ENCODE peak calls at places on chromosomes 6 and 20, in nine cellular contexts. U is fibroblast of the conjunctiva; J is astrocyte of the cerebellum; I is fibroblast of mammary gland; N is iPS-NIHi11; W is dermis blood vessel endothelial cell; X is iris pigment epithelial cell; O is activated T-cell treated with anti-CD3 and anti-CD28 coated beads, Interleukin-2, amount 50 U/mL, for 72 hours; M is non-pigmented ciliary epithelial cell. D is an unnamed sample.
A peak's percentile ranks its signal among the peaks of the same experiment; 100 is the strongest.

GRCh38 chr20:32168184-32168910 is 39.2 kb downstream of the PLAGL2 start:
- DNase-seq in U (no peak), J (peak; percentile 19), I (peak; percentile 57), N (peak; percentile 79), W (peak; percentile 24), X (peak; percentile 73), O (no peak), M (peak; percentile 15), D (no peak)

GRCh38 chr6:113873043-113873667 is 16.0 kb downstream of the MARCKS start:
- DNase-seq in U (no peak), J (no peak), I (no peak), N (no peak), W (peak; percentile 50), X (no peak), O (no peak), M (no peak), D (no peak)

GRCh38 chr20:37723668-37724067 is 29.8 kb downstream of the CTNNBL1 start:
- DNase-seq in U (no peak), J (no peak), I (no peak), N (no peak), W (no peak), X (no peak), O (no peak), M (no peak), D (no peak)

GRCh38 chr6:170085475-170086401 is 205.1 kb downstream of the DLL1 start:
- DNase-seq in U (no peak), J (no peak), I (no peak), N (peak; percentile 11), W (no peak), X (no peak), O (no peak), M (no peak), D (no peak)

GRCh38 chr20:1265226-1265915 is 723 bp upstream of the SNPH start:
- DNase-seq in U (no peak), J (no peak), I (no peak), N (no peak), W (no peak), X (peak; percentile 19), O (no peak), M (no peak), D (no peak)

GRCh38 chr6:43852350-43852864 is 82.4 kb downstream of the VEGFA start:
- DNase-seq in U (no peak), J (no peak), I (no peak), N (no peak), W (no peak), X (no peak), O (no peak), M (no peak), D (no peak)

GRCh38 chr6:53579338-53579737 is 34.4 kb upstream of the GCLC start:
- DNase-seq in U (no peak), J (no peak), I (no peak), N (no peak), W (no peak), X (no peak), O (peak; percentile 36), M (no peak), D (no peak)

GRCh38 chr6:29507319-29507718 is 19.6 kb upstream of the MAS1L start:
- DNase-seq in U (no peak), J (no peak), I (no peak), N (no peak), W (no peak), X (no peak), O (no peak), M (no peak), D (no peak)

GRCh38 chr20:44547419-44547818 is 25.5 kb upstream of the SERINC3 start:
- DNase-seq in U (no peak), J (no peak), I (no peak), N (no peak), W (no peak), X (no peak), O (no peak), M (no peak), D (no peak)

GRCh38 chr6:160203522-160203921 is 55.1 kb downstream of the SLC22A2 start:
- DNase-seq in U (no peak), J (no peak), I (no peak), N (no peak), W (no peak), X (no peak), O (no peak), M (no peak), D (no peak)

GRCh38 chr6:88380618-88381288 is 214.6 kb upstream of the CNR1 start:
- DNase-seq in U (no peak), J (no peak), I (peak; percentile 69), N (no peak), W (peak; percentile 46), X (peak; percentile 52), O (no peak), M (no peak), D (no peak)

GRCh38 chr6:149887343-149887742 is 10.6 kb downstream of the RAET1E start:
- DNase-seq in U (peak; percentile 45), J (no peak), I (peak; percentile 93), N (no peak), W (no peak), X (peak; percentile 91), O (no peak), M (no peak), D (no peak)

GRCh38 chr6:105991561-105992314 is 94.4 kb upstream of the PRDM1 start:
- DNase-seq in U (no peak), J (no peak), I (no peak), N (peak; percentile 23), W (peak; percentile 15), X (no peak), O (peak; percentile 56), M (no peak), D (peak; percentile 40)

GRCh38 chr6:140817176-140817575 is 1315.5 kb upstream of the GJE1 start:
- DNase-seq in U (no peak), J (no peak), I (no peak), N (no peak), W (no peak), X (peak; percentile 56), O (no peak), M (no peak), D (no peak)

GRCh38 chr20:23327617-23328333 is 22.8 kb upstream of the NXT1 start:
- DNase-seq in U (no peak), J (no peak), I (no peak), N (no peak), W (no peak), X (no peak), O (no peak), M (no peak), D (no peak)

GRCh38 chr6:80332013-80332412 is 225.5 kb downstream of the BCKDHB start:
- DNase-seq in U (no peak), J (no peak), I (no peak), N (no peak), W (no peak), X (no peak), O (no peak), M (no peak), D (no peak)

GRCh38 chr6:85641522-85641915 is 1.2 kb downstream of the SYNCRIP start:
- DNase-seq in U (no peak), J (no peak), I (peak; percentile 37), N (no peak), W (peak; percentile 24), X (peak; percentile 6), O (no peak), M (no peak), D (no peak)

GRCh38 chr20:44384423-44385027 is 29.0 kb downstream of the HNF4A start:
- DNase-seq in U (peak; percentile 24), J (peak; percentile 45), I (peak; percentile 66), N (peak; percentile 71), W (peak; percentile 77), X (peak; percentile 36), O (peak; percentile 88), M (no peak), D (peak; percentile 87)

GRCh38 chr20:2172305-2173175 is 70.9 kb downstream of the STK35 start:
- DNase-seq in U (peak; percentile 22), J (peak; percentile 19), I (peak; percentile 53), N (peak; percentile 84), W (peak; percentile 73), X (peak; percentile 46), O (peak; percentile 70), M (no peak), D (peak; percentile 73)

GRCh38 chr6:42142118-42142835 is at the start of gene C6orf132:
- DNase-seq in U (no peak), J (no peak), I (no peak), N (peak; percentile 94), W (peak; percentile 19), X (peak; percentile 63), O (peak; percentile 5), M (no peak), D (no peak)

GRCh38 chr20:478010-478948 is 15.9 kb upstream of the TBC1D20 start:
- DNase-seq in U (peak; percentile 83), J (no peak), I (peak; percentile 87), N (no peak), W (no peak), X (peak; percentile 82), O (no peak), M (no peak), D (no peak)

GRCh38 chr20:22499475-22500174 is 84.7 kb downstream of the FOXA2 start:
- DNase-seq in U (no peak), J (no peak), I (no peak), N (no peak), W (no peak), X (no peak), O (no peak), M (no peak), D (no peak)

GRCh38 chr20:4135385-4136077 is 120.2 kb upstream of the RNF24 start:
- DNase-seq in U (peak; percentile 90), J (peak; percentile 97), I (peak; percentile 99), N (peak; percentile 55), W (peak; percentile 95), X (peak; percentile 98), O (no peak), M (peak; percentile 92), D (no peak)

GRCh38 chr6:16136086-16136485 is 7.2 kb downstream of the MYLIP start:
- DNase-seq in U (no peak), J (no peak), I (no peak), N (no peak), W (no peak), X (no peak), O (peak; percentile 17), M (no peak), D (peak; percentile 39)

GRCh38 chr6:2810092-2810671 is 31.5 kb downstream of the SERPINB1 start:
- DNase-seq in U (no peak), J (no peak), I (peak; percentile 26), N (peak; percentile 6), W (no peak), X (peak; percentile 61), O (peak; percentile 22), M (no peak), D (no peak)

GRCh38 chr20:57170343-57170742 is 96.1 kb downstream of the BMP7 start:
- DNase-seq in U (no peak), J (no peak), I (no peak), N (no peak), W (no peak), X (no peak), O (no peak), M (no peak), D (no peak)

GRCh38 chr6:157187182-157188093 is 135.9 kb downstream of the TMEM242 start:
- DNase-seq in U (no peak), J (no peak), I (no peak), N (no peak), W (peak; percentile 45), X (no peak), O (no peak), M (no peak), D (no peak)

GRCh38 chr20:36549628-36549941 is 8.3 kb downstream of the MYL9 start:
- DNase-seq in U (no peak), J (no peak), I (no peak), N (no peak), W (no peak), X (no peak), O (no peak), M (no peak), D (no peak)

GRCh38 chr6:38279945-38280588 is 359.7 kb downstream of the BTBD9 start:
- DNase-seq in U (no peak), J (no peak), I (no peak), N (no peak), W (no peak), X (no peak), O (no peak), M (no peak), D (no peak)

GRCh38 chr20:32820000-32820697 is 395 bp downstream of the MAPRE1 start:
- DNase-seq in U (no peak), J (no peak), I (peak; percentile 16), N (peak; percentile 91), W (peak; percentile 67), X (peak; percentile 33), O (peak; percentile 78), M (no peak), D (peak; percentile 75)